ENCODE peak calls at places on chromosomes 2 and 18, in four cellular contexts. I is astrocyte, C is fibroblast of lung, E is mesenchymal stem cell. Z is an unnamed sample.

GRCh38 chr2:106192752-106193490 is 1.2 kb downstream of the UXS1 start:
- DNase-seq in C (peak; percentile 78), I (peak; percentile 76), E (peak; percentile 95), Z (peak; percentile 73)

GRCh38 chr2:20573611-20574422 is 77.1 kb downstream of the HS1BP3 start:
- DNase-seq in E (peak; percentile 73), I (peak; percentile 95), C (peak; percentile 94), Z (peak; percentile 83)

GRCh38 chr2:65212115-65212514 is 15.5 kb upstream of the ACTR2 start:
- DNase-seq in E (no peak), I (no peak), C (no peak), Z (no peak)

GRCh38 chr2:138502253-138503086 is 900 bp downstream of the SPOPL start:
- DNase-seq in E (peak; percentile 21), I (no peak), C (no peak), Z (no peak)

GRCh38 chr2:235402444-235402843 is 91.4 kb upstream of the AGAP1 start:
- DNase-seq in C (no peak), E (no peak), I (no peak), Z (no peak)

GRCh38 chr2:223586261-223586660 is 15.9 kb downstream of the SCG2 start:
- DNase-seq in I (peak; percentile 83), E (peak; percentile 94), C (peak; percentile 95), Z (no peak)

GRCh38 chr2:70124983-70125480 is 37.8 kb downstream of the PCBP1 start:
- DNase-seq in E (peak; percentile 72), C (peak; percentile 51), I (no peak), Z (peak; percentile 92)

GRCh38 chr2:175595139-175595538 is 406.9 kb downstream of the LNPK start:
- DNase-seq in E (no peak), I (no peak), C (no peak), Z (no peak)

GRCh38 chr18:3450358-3451107 is 561 bp downstream of the TGIF1 start:
- DNase-seq in I (peak; percentile 61), E (peak; percentile 82), C (peak; percentile 82), Z (peak; percentile 93)

GRCh38 chr2:71277536-71278103 is 50.7 kb upstream of the PAIP2B start:
- DNase-seq in E (peak; percentile 37), I (peak; percentile 3), C (no peak), Z (peak; percentile 69)

GRCh38 chr2:120722211-120722602 is 13.5 kb upstream of the GLI2 start:
- DNase-seq in E (peak; percentile 22), I (no peak), C (no peak), Z (no peak)

GRCh38 chr2:216633616-216634316 is 546 bp downstream of the IGFBP2 start:
- DNase-seq in E (peak; percentile 36), C (no peak), I (no peak), Z (peak; percentile 68)

GRCh38 chr2:99079226-99079625 is 62.3 kb upstream of the C2orf15 start:
- DNase-seq in E (no peak), I (peak; percentile 14), C (no peak), Z (no peak)

DNA sequence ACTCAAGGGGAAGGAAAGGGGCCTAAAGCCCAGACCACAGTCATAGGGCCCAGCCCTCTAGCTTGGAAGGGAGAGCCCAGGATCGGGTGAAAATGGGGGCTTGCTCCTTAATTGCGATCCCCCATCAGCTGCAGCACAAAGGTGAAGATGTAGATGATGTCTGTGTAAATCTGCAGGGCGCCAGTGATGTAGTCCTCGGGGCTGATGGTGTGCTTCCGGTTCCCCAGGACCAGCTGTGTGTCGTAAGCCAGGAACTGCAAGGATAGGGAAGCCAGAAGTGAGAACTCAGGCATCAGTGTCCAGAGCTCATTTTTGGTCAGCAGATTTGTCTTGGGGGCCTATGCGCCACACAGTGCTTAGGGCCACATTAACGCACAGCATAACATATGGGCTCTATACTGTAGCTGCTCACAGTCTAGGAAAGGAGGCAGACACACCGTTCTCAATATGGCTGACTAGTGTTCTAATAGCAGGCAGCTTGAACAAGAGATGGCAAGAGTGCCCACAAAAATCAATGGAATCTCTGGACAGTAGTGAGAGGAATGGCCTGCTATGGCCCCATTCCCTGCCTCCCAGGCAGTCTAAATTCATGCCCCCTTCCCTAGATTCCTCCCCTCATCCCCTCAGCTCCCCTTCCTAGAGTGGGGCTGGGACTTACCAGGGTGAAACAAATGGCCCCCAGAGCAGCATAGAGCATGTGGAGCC is 5.2 kb downstream of the PNKD start:
- DNase-seq in I (no peak), C (no peak), E (no peak), Z (no peak)
- H3K9ac ChIP-seq in I (no peak overlapping the region), C (no peak overlapping the region), E (no peak overlapping the region), Z (no peak overlapping the region)

GRCh38 chr2:9735335-9735734 is 104.5 kb upstream of the YWHAQ start:
- DNase-seq in C (no peak), I (no peak), E (no peak), Z (no peak)
- H3K4me1 ChIP-seq in C (peaks cover 6% of the 10 kb centered on the region), I (peaks cover 10% of the 10 kb centered on the region), E (no peaks in the 10 kb centered on the region), Z (no peaks in the 10 kb centered on the region)

DNA sequence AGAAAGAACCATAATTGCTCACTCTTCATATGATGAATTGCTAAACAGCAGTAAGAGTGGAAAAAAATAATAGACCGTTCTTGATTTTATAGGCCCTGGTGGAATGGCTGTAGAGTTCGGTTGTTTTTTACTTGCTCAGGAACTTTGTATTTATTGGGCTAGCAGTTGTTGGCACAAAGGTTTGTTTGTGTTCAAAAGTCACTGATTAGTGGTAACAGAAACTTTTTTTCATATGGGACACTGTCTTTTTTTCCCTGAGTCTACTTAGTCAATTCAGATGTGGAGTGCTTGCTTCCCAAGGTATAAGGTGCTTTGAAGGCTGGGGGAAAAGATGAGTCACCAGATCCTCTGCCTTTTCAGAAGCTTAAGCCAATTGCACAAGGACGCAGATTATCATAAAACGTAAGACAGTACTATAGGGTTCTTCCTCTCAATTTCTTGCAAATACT is 25.8 kb downstream of the PHLPP1 start:
- DNase-seq in E (peak; percentile 91), I (peak; percentile 90), C (no peak), Z (no peak)
- H3K27ac ChIP-seq in E (no peak overlapping the region), I (no peak overlapping the region), C (no peak overlapping the region), Z (no peak overlapping the region)

DNA sequence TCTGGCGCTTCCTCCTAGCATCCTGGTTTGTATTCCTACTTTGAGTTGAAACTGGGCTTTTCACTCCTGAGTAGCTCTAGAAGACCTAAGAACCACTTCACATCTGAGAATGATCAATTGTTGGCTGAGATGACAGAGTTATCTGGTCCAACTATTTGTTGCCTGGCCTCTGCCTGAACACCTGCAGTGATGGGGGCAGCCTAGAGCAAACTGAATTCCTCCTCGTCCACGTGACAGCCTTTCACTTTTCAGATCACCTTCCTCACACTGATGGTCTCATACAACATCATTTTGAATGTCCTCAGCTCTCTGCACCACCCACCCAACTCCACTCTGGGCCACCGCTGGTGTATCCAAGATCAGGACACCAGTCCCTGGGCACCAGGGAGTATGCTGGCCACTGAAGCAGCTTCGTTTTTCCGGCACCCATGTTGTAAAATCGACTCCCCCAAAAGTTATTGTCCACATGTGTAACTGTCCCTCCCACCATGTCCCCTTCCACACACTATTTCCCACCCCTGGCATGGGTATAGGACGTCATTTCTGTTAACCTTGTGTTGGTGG is 96.5 kb downstream of the TGOLN2 start:
- DNase-seq in C (no peak), I (no peak), E (no peak), Z (no peak)
- H3K9ac ChIP-seq in C (no peak overlapping the region), I (no peak overlapping the region), E (no peak overlapping the region), Z (no peak overlapping the region)

GRCh38 chr2:164815071-164815793 is 26.4 kb downstream of the COBLL1 start:
- DNase-seq in I (no peak), C (no peak), E (no peak), Z (no peak)
- H3K4me1 ChIP-seq in I (no peaks in the 10 kb centered on the region), C (no peaks in the 10 kb centered on the region), E (peaks cover 4% of the 10 kb centered on the region), Z (no peaks in the 10 kb centered on the region)

GRCh38 chr2:237218756-237219155 is 133.1 kb downstream of the COPS8 start:
- DNase-seq in E (no peak), C (peak; percentile 53), I (peak; percentile 36), Z (no peak)
- H3K27ac ChIP-seq in E (peak overlapping the region; percentile 54), C (peak overlapping the region; percentile 13), I (peak overlapping the region; percentile 61), Z (no peak overlapping the region)

DNA sequence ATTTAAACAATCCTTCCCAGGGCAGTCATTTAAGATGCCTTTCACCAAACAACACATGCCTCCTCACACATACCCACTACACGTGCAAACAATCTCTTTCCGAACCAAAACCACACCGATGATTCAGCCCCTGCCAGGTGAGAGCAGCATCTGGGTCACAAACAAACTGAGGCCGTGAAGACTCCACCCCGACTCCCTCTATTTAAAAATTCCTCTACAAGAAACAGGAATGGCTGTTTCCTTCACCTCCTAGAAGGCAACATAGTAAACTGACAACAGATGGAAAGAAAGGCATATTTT is 8.6 kb downstream of the CYB5A start:
- DNase-seq in C (no peak), E (no peak), I (no peak), Z (no peak)
- H3K9ac ChIP-seq in C (no peak overlapping the region), E (peak overlapping the region; percentile 5), I (no peak overlapping the region), Z (peak overlapping the region; percentile 17)